ENCODE peak calls at places on chromosomes 12 and 14, in seven cellular contexts. I is brain microvascular endothelial cell; G is effector memory CD4-positive, alpha-beta T cell; D is thoracic aorta; M is body of pancreas; A is PC-3; Q is upper lobe of right lung. S is an unnamed sample. For H3K27me3, the result is how much of the 10 kb centered on the place peaks cover.

GRCh38 chr12:25775968-25776367 is 182.5 kb upstream of the RASSF8 start:
- DNase-seq in I (peak), G (no peak), D (no peak), M (no peak), A (peak), Q (no peak), S (peak)

GRCh38 chr12:65791400-65791799 is 32.9 kb upstream of the HMGA2 start:
- DNase-seq in I (no peak), G (no peak), D (no peak), M (no peak), A (peak), Q (no peak), S (no peak)

GRCh38 chr12:30687265-30687986 is 8.2 kb downstream of the IPO8 start:
- DNase-seq in I (no peak), G (no peak), D (no peak), M (no peak), A (no peak), Q (no peak), S (no peak)

GRCh38 chr12:47814539-47815170 is 5.0 kb downstream of the HDAC7 start:
- DNase-seq in I (no peak), G (no peak), D (no peak), M (no peak), A (no peak), Q (no peak), S (no peak)

GRCh38 chr12:65464930-65465329 is 186.4 kb downstream of the MSRB3 start:
- DNase-seq in I (peak), G (no peak), D (peak), M (no peak), A (peak), Q (no peak), S (peak)

GRCh38 chr14:61101803-61102548 is 120.9 kb downstream of the SLC38A6 start:
- DNase-seq in I (no peak), G (no peak), D (no peak), M (no peak), A (peak), Q (no peak), S (peak)

GRCh38 chr14:94689218-94689984 is 77.2 kb downstream of the SERPINA3 start:
- DNase-seq in I (peak), G (no peak), D (no peak), M (peak), A (peak), Q (peak), S (peak)

GRCh38 chr14:95496111-95496681 is 20.3 kb downstream of the SYNE3 start:
- DNase-seq in I (no peak), G (no peak), D (no peak), M (no peak), A (no peak), Q (no peak), S (no peak)

GRCh38 chr12:96445743-96446655 is 43.4 kb upstream of the CFAP54 start:
- DNase-seq in I (peak), G (peak), D (no peak), M (no peak), A (peak), Q (no peak), S (peak)

GRCh38 chr14:100894416-100894815 is 9.1 kb downstream of the RTL1 start:
- DNase-seq in I (no peak), G (no peak), D (no peak), M (no peak), A (no peak), Q (peak), S (no peak)

GRCh38 chr14:25411933-25412757 is 362.2 kb upstream of the STXBP6 start:
- DNase-seq in I (no peak), G (no peak), D (no peak), M (no peak), A (peak), Q (no peak), S (peak)

GRCh38 chr12:64318605-64319004 is 72.0 kb downstream of the C12orf56 start:
- DNase-seq in I (peak), G (no peak), D (no peak), M (no peak), A (no peak), Q (no peak), S (peak)

GRCh38 chr14:74140374-74140850 is 55.7 kb downstream of the LIN52 start:
- DNase-seq in I (no peak), G (no peak), D (peak), M (peak), A (no peak), Q (peak), S (peak)

GRCh38 chr14:54769955-54770863 is 132.4 kb downstream of the GCH1 start:
- DNase-seq in I (no peak), G (no peak), D (no peak), M (no peak), A (no peak), Q (no peak), S (no peak)

GRCh38 chr12:68175566-68176033 is 16.1 kb upstream of the IFNG start:
- DNase-seq in I (no peak), G (peak), D (no peak), M (no peak), A (no peak), Q (no peak), S (no peak)

GRCh38 chr12:119178544-119179334 is at the start of gene HSPB8:
- DNase-seq in I (peak), G (no peak), D (peak), M (peak), A (peak), Q (peak), S (peak)

GRCh38 chr12:69168828-69169227 is 70.5 kb upstream of the CPSF6 start:
- DNase-seq in I (no peak), G (no peak), D (no peak), M (no peak), A (no peak), Q (no peak), S (no peak)

GRCh38 chr14:64549016-64549415 is 745 bp upstream of the PPP1R36 start:
- DNase-seq in I (no peak), G (no peak), D (no peak), M (no peak), A (no peak), Q (no peak), S (no peak)

GRCh38 chr14:104094709-104095425 is 9.4 kb downstream of the ASPG start:
- DNase-seq in I (peak), G (peak), D (no peak), M (peak), A (peak), Q (peak), S (peak)

GRCh38 chr12:120238839-120239445 is 26.6 kb downstream of the PXN start:
- DNase-seq in I (no peak), G (no peak), D (no peak), M (no peak), A (peak), Q (no peak), S (no peak)

GRCh38 chr14:22276913-22277816 is 311.9 kb downstream of the DAD1 start:
- DNase-seq in I (no peak), G (no peak), D (no peak), M (no peak), A (peak), Q (no peak), S (peak)

GRCh38 chr12:111386891-111387290 is 18.0 kb upstream of the PHETA1 start:
- DNase-seq in I (peak), G (no peak), D (no peak), M (no peak), A (no peak), Q (no peak), S (no peak)

GRCh38 chr14:61444215-61444768 is 122.9 kb downstream of the PRKCH start:
- DNase-seq in I (no peak), G (peak), D (no peak), M (no peak), A (no peak), Q (no peak), S (no peak)

GRCh38 chr12:132454154-132454948 is 35.6 kb upstream of the FBRSL1 start:
- DNase-seq in I (no peak), G (no peak), D (no peak), M (no peak), A (no peak), Q (no peak), S (no peak)
- H3K27me3 ChIP-seq in I (under half), G (under half), D (under half), M (under half), A (under half), Q (under half), S (under half)

DNA sequence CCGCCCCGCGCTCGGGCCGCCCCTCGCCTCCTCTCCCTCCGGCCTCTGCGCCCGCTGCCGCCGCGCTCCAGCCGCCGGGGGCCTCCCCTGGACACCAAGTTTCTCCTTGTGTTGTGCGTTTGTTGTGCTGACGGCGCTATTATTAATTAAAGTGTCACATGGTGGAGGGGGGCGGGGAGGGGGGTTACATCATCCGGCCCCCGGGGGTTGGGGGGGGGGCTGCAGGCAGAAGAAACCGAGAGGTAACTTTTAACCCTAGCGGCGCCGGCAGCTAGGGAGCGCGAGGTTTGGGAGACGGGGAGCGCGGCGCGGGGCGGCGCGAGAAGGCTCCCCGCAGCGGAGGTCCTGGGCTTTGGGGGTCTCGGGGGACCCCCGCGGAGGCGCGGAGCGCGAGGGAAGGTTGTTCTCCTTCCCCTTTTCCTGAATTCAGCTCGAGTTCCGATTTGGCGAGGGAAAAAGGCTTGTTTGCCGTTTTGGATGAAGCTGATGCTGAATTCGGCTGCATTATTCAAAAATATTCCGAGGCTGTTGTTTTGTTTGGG is at the start of gene HRK:
- DNase-seq in I (no peak), G (no peak), D (no peak), M (no peak), A (no peak), Q (no peak), S (peak)
- H3K27me3 ChIP-seq in I (half or more), G (under half), D (under half), M (under half), A (under half), Q (half or more), S (half or more)

GRCh38 chr12:57541717-57542116 is 5.3 kb downstream of the DCTN2 start:
- DNase-seq in I (no peak), G (no peak), D (no peak), M (no peak), A (no peak), Q (peak), S (no peak)

GRCh38 chr12:57536597-57536942 is 10.4 kb downstream of the DCTN2 start:
- DNase-seq in I (no peak), G (no peak), D (no peak), M (no peak), A (no peak), Q (no peak), S (no peak)

GRCh38 chr12:57539134-57539768 is 7.7 kb downstream of the DCTN2 start:
- DNase-seq in I (no peak), G (no peak), D (no peak), M (no peak), A (no peak), Q (peak), S (no peak)

GRCh38 chr12:57543666-57544065 is 3.3 kb downstream of the DCTN2 start:
- DNase-seq in I (no peak), G (no peak), D (no peak), M (no peak), A (peak), Q (no peak), S (peak)

DNA sequence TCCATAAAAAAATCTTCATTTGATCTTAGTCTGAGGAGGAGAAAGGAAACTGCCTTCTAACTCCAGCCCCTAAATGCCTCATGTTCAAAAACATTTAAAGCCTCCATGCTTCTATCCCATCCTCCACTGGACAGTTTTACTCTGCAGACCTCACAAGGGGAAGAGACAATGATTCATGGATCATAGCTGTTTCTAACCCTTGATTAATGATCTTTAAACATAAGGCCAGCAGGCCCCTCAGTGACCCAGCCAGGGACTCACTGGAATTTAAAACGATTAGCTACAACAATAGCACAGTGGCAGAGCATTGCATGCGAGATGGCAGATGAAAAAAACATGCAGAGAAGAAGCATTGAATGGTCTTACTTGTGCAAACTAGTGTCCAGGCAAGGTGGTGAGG is 6.0 kb downstream of the DCTN2 start:
- DNase-seq in I (no peak), G (no peak), D (no peak), M (no peak), A (no peak), Q (no peak), S (no peak)
- H3K27me3 ChIP-seq in I (under half), G (under half), D (under half), M (under half), A (under half), Q (under half), S (under half)

GRCh38 chr12:91203610-91204009 is 21.0 kb upstream of the DCN start:
- DNase-seq in I (no peak), G (no peak), D (no peak), M (no peak), A (no peak), Q (no peak), S (no peak)
- H3K27me3 ChIP-seq in I (under half), G (under half), D (under half), M (under half), A (under half), Q (under half), S (under half)